ENCODE peak calls at places on chromosome 5, in seven cellular contexts. One of them, this sample, is unnamed.

GRCh38 chr5:135190345-135191083 is 156.5 kb upstream of the PITX1 start:
- DNase-seq in kidney epithelial cell: no peak
- DNase-seq in activated naive CD4-positive, alpha-beta T cell: no peak
- DNase-seq in amygdala: no peak
- DNase-seq in ELR: no peak
- DNase-seq in Daoy: no peak
- DNase-seq in GM23248: no peak
- DNase-seq in this sample: no peak

GRCh38 chr5:6315580-6315979 is 62.8 kb downstream of the MED10 start:
- DNase-seq in kidney epithelial cell: no peak
- DNase-seq in activated naive CD4-positive, alpha-beta T cell: no peak
- DNase-seq in amygdala: no peak
- DNase-seq in ELR: no peak
- DNase-seq in Daoy: no peak
- DNase-seq in GM23248: no peak
- DNase-seq in this sample: no peak

GRCh38 chr5:98807806-98808205 is 34.3 kb downstream of the RGMB start:
- DNase-seq in kidney epithelial cell: no peak
- DNase-seq in activated naive CD4-positive, alpha-beta T cell: no peak
- DNase-seq in amygdala: no peak
- DNase-seq in ELR: no peak
- DNase-seq in Daoy: no peak
- DNase-seq in GM23248: no peak
- DNase-seq in this sample: no peak

GRCh38 chr5:51465165-51465564 is 81.9 kb downstream of the ISL1 start:
- DNase-seq in kidney epithelial cell: no peak
- DNase-seq in activated naive CD4-positive, alpha-beta T cell: no peak
- DNase-seq in amygdala: no peak
- DNase-seq in ELR: no peak
- DNase-seq in Daoy: peak
- DNase-seq in GM23248: no peak
- DNase-seq in this sample: no peak

GRCh38 chr5:176185133-176185733 is 53.0 kb upstream of the SIMC1 start:
- DNase-seq in kidney epithelial cell: no peak
- DNase-seq in activated naive CD4-positive, alpha-beta T cell: no peak
- DNase-seq in amygdala: no peak
- DNase-seq in ELR: no peak
- DNase-seq in Daoy: peak
- DNase-seq in GM23248: no peak
- DNase-seq in this sample: no peak

GRCh38 chr5:53607896-53608295 is 47.5 kb downstream of the NDUFS4 start:
- DNase-seq in kidney epithelial cell: no peak
- DNase-seq in activated naive CD4-positive, alpha-beta T cell: no peak
- DNase-seq in amygdala: no peak
- DNase-seq in ELR: peak
- DNase-seq in Daoy: no peak
- DNase-seq in GM23248: peak
- DNase-seq in this sample: no peak

GRCh38 chr5:43065384-43066230 is 25.5 kb upstream of the ANXA2R start:
- DNase-seq in kidney epithelial cell: no peak
- DNase-seq in activated naive CD4-positive, alpha-beta T cell: peak
- DNase-seq in amygdala: no peak
- DNase-seq in ELR: peak
- DNase-seq in Daoy: peak
- DNase-seq in GM23248: peak
- DNase-seq in this sample: no peak

GRCh38 chr5:14247054-14247386 is 103.9 kb downstream of the TRIO start:
- DNase-seq in kidney epithelial cell: no peak
- DNase-seq in activated naive CD4-positive, alpha-beta T cell: no peak
- DNase-seq in amygdala: no peak
- DNase-seq in ELR: no peak
- DNase-seq in Daoy: no peak
- DNase-seq in GM23248: no peak
- DNase-seq in this sample: no peak

GRCh38 chr5:88659529-88660325 is 223.3 kb downstream of the MEF2C start:
- DNase-seq in kidney epithelial cell: no peak
- DNase-seq in activated naive CD4-positive, alpha-beta T cell: no peak
- DNase-seq in amygdala: no peak
- DNase-seq in ELR: no peak
- DNase-seq in Daoy: no peak
- DNase-seq in GM23248: no peak
- DNase-seq in this sample: no peak

GRCh38 chr5:72957337-72957736 is 1.5 kb downstream of the FCHO2 start:
- DNase-seq in kidney epithelial cell: no peak
- DNase-seq in activated naive CD4-positive, alpha-beta T cell: no peak
- DNase-seq in amygdala: no peak
- DNase-seq in ELR: no peak
- DNase-seq in Daoy: no peak
- DNase-seq in GM23248: peak
- DNase-seq in this sample: no peak

This sample was measured in stimulated activated CD8-positive, alpha-beta memory T cell treated with anti-CD3 and anti-CD28 coated beads, Interleukin-2, amount 100 ng/mL, for 1 hour.